ENCODE peak calls at places on chromosomes 6 and 20, in five cellular contexts. D, B, O, N and R are unnamed samples.

GRCh38 chr6:139124887-139125672 is 9.8 kb upstream of the HECA start:
- DNase-seq in D (peak), O (peak), N (peak), B (peak), R (peak)

GRCh38 chr6:31734703-31735500 is 1.4 kb downstream of the CLIC1 start:
- DNase-seq in O (peak), D (no peak), B (peak), N (peak), R (no peak)

GRCh38 chr20:14384411-14384810 is 47.0 kb upstream of the FLRT3 start:
- DNase-seq in O (no peak), D (no peak), N (no peak), B (no peak), R (no peak)

GRCh38 chr6:49563006-49563886 is 12.8 kb downstream of the C6orf141 start:
- DNase-seq in B (no peak), O (no peak), D (no peak), N (no peak), R (no peak)

GRCh38 chr6:12709556-12709955 is 7.0 kb upstream of the PHACTR1 start:
- DNase-seq in N (no peak), B (no peak), O (no peak), D (no peak), R (no peak)

GRCh38 chr20:38187512-38187911 is 22.4 kb upstream of the TGM2 start:
- DNase-seq in D (no peak), B (peak), O (no peak), N (no peak), R (no peak)

GRCh38 chr20:63242736-63243135 is 7.0 kb downstream of the BIRC7 start:
- DNase-seq in D (no peak), N (no peak), O (no peak), B (no peak), R (no peak)

GRCh38 chr20:2805682-2806350 is 5.4 kb upstream of the CPXM1 start:
- DNase-seq in D (no peak), O (no peak), B (no peak), N (no peak), R (no peak)

GRCh38 chr20:21235713-21236445 is 67.3 kb upstream of the XRN2 start:
- DNase-seq in D (peak), O (peak), B (peak), N (no peak), R (peak)

GRCh38 chr6:157625764-157626163 is 197.3 kb upstream of the SNX9 start:
- DNase-seq in N (no peak), B (no peak), D (no peak), O (no peak), R (no peak)

GRCh38 chr20:44805991-44806729 is 4.2 kb downstream of the RIMS4 start:
- DNase-seq in B (no peak), N (no peak), D (no peak), O (no peak), R (no peak)

GRCh38 chr6:40918035-40918651 is 120.9 kb downstream of the UNC5CL start:
- DNase-seq in O (no peak), N (no peak), B (no peak), D (no peak), R (no peak)

GRCh38 chr20:63831696-63832686 is 927 bp upstream of the ZBTB46 start:
- DNase-seq in D (peak), O (no peak), B (peak), N (no peak), R (no peak)

GRCh38 chr6:43274916-43275597 is 23.0 kb upstream of the SLC22A7 start:
- DNase-seq in N (no peak), D (no peak), O (no peak), B (peak), R (no peak)

GRCh38 chr20:31678389-31679356 is 41.0 kb downstream of the COX4I2 start:
- DNase-seq in O (no peak), N (no peak), B (peak), D (no peak), R (no peak)

GRCh38 chr20:58651823-58652605 is 931 bp downstream of the STX16 start:
- DNase-seq in D (no peak), B (peak), N (peak), O (peak), R (peak)

GRCh38 chr6:25147191-25147590 is 132.0 kb upstream of the CARMIL1 start:
- DNase-seq in O (no peak), B (no peak), D (no peak), N (peak), R (no peak)

GRCh38 chr20:38722708-38723068 is 1.6 kb upstream of the SLC32A1 start:
- DNase-seq in D (no peak), N (no peak), O (no peak), B (no peak), R (no peak)

GRCh38 chr6:44217332-44218143 is 812 bp downstream of the MYMX start:
- DNase-seq in D (no peak), O (no peak), N (no peak), B (no peak), R (no peak)

GRCh38 chr6:17591292-17591691 is 8.8 kb upstream of the FAM8A1 start:
- DNase-seq in O (no peak), N (no peak), D (no peak), B (no peak), R (no peak)

GRCh38 chr6:66638099-66638498 is 931.1 kb upstream of the EYS start:
- DNase-seq in N (no peak), D (no peak), O (no peak), B (no peak), R (no peak)

GRCh38 chr6:92231220-92231701 is 1188.1 kb downstream of the EPHA7 start:
- DNase-seq in O (no peak), B (no peak), N (no peak), D (no peak), R (no peak)

GRCh38 chr6:31114970-31115849 is 610 bp downstream of the PSORS1C1 start:
- DNase-seq in O (peak), B (peak), D (peak), N (no peak), R (no peak)

GRCh38 chr6:33297406-33297955 is 1.3 kb downstream of the RGL2 start:
- DNase-seq in N (no peak), B (no peak), D (no peak), O (peak), R (no peak)

GRCh38 chr20:3785240-3786125 is 1.1 kb downstream of the CENPB start:
- DNase-seq in D (no peak), B (no peak), N (no peak), O (peak), R (no peak)

GRCh38 chr6:78605909-78606446 is 261.4 kb upstream of the IRAK1BP1 start:
- DNase-seq in O (peak), B (no peak), D (no peak), N (no peak), R (no peak)

GRCh38 chr6:84764332-84765049 is at the start of gene TBX18:
- DNase-seq in B (peak), O (peak), N (no peak), D (peak), R (peak)

GRCh38 chr20:36848677-36849076 is 27.3 kb upstream of the TLDC2 start:
- DNase-seq in N (no peak), D (no peak), B (no peak), O (no peak), R (no peak)

GRCh38 chr20:43508106-43508505 is 609 bp downstream of the L3MBTL1 start:
- DNase-seq in N (no peak), D (no peak), B (no peak), O (no peak), R (no peak)

GRCh38 chr6:132300323-132300949 is 100.8 kb downstream of the MOXD1 start:
- DNase-seq in N (no peak), O (peak), D (peak), B (peak), R (no peak)

GRCh38 chr6:133546098-133546497 is 304.9 kb downstream of the EYA4 start:
- DNase-seq in O (no peak), D (no peak), B (no peak), N (no peak), R (no peak)

GRCh38 chr6:11815231-11815630 is 36.6 kb upstream of the ADTRP start:
- DNase-seq in O (no peak), N (no peak), D (no peak), B (no peak), R (no peak)

GRCh38 chr6:30613251-30614043 is 3.6 kb downstream of the PPP1R10 start:
- DNase-seq in O (peak), D (no peak), B (no peak), N (no peak), R (no peak)

GRCh38 chr6:72783035-72783434 is 161.2 kb downstream of the KCNQ5 start:
- DNase-seq in D (no peak), B (no peak), O (no peak), N (no peak), R (no peak)

GRCh38 chr6:79038061-79038460 is 40.0 kb downstream of the PHIP start:
- DNase-seq in O (no peak), N (no peak), D (no peak), B (peak), R (no peak)

GRCh38 chr6:159700970-159701369 is 7.9 kb upstream of the SOD2 start:
- DNase-seq in O (no peak), N (no peak), B (no peak), D (no peak), R (no peak)

GRCh38 chr6:83193747-83194582 is 808 bp downstream of the RWDD2A start:
- DNase-seq in B (peak), O (peak), D (peak), N (no peak), R (no peak)

GRCh38 chr20:10179574-10180298 is 38.9 kb upstream of the SNAP25 start:
- DNase-seq in O (peak), D (peak), N (no peak), B (peak), R (no peak)

GRCh38 chr6:30635834-30636233 is 9.2 kb downstream of the ATAT1 start:
- DNase-seq in B (no peak), N (no peak), D (no peak), O (no peak), R (no peak)

DNA sequence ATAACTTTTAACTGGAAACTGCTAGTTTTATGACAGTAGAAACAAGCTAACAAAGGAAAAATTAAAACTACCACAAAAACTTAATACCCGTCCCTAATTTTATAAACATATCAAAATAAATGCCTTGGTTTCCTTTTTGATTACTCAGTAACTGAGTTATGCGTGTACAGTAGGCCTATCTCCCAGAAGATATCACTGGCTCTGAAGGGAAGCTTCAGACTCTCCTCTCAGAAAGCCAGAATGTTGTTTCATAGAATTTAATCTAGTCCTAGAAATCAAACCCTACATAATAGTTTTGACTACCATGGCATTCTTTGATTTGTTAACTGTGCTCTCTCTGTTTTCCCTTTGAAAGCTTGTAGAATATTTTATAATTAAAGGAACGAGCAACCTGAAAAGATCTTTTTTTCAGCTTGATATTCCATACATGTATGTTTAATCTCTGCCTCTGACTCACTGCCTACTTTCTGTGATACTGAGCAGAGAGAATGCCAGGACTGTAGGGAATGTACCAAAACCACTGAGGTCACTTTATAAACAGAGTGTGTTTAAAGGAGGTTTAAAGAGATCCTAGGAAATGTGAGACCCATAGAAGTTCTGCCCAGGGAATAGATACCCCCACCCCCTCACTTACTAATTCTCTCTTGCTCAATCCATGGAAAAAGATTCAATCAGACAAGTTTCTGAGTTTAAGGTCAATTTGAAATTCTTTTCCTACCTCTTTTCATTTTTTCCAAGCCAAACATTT is 311.5 kb downstream of the HDGFL1 start:
- DNase-seq in O (peak), D (no peak), B (peak), N (no peak), R (no peak)
- TF ChIP-seq POLR2AphosphoS5 in O (peak), D (no peak), B (no peak), N (no peak), R (no peak)

GRCh38 chr6:35511183-35511941 is 1.3 kb downstream of the TULP1 start:
- DNase-seq in O (no peak), B (no peak), N (no peak), D (no peak), R (no peak)
- TF ChIP-seq EZH2 in O (peak), B (no peak), N (no peak), D (no peak), R (no peak)

GRCh38 chr20:35741892-35742740 is at the start of gene RBM39:
- DNase-seq in O (peak), B (peak), N (peak), D (peak), R (peak)

GRCh38 chr20:35739294-35740163 is 2.5 kb downstream of the RBM39 start:
- DNase-seq in D (no peak), N (no peak), B (peak), O (peak), R (no peak)

GRCh38 chr20:35742741-35743523 is 872 bp upstream of the RBM39 start:
- DNase-seq in O (peak), N (peak), B (peak), D (no peak), R (no peak)

GRCh38 chr20:35738410-35739179 is 3.5 kb downstream of the RBM39 start:
- DNase-seq in D (no peak), O (no peak), B (no peak), N (no peak), R (no peak)

GRCh38 chr20:35743693-35744491 is 1.8 kb upstream of the RBM39 start:
- DNase-seq in D (no peak), N (no peak), O (peak), B (peak), R (no peak)
- H3K9ac ChIP-seq in D (peak), N (peak), O (peak), B (peak), R (peak)

GRCh38 chr20:47661714-47662113 is 123.6 kb downstream of the SULF2 start:
- DNase-seq in O (no peak), D (no peak), B (no peak), N (no peak), R (no peak)

GRCh38 chr20:47662483-47663353 is 122.6 kb downstream of the SULF2 start:
- DNase-seq in B (no peak), O (peak), D (no peak), N (no peak), R (no peak)

GRCh38 chr20:47664744-47665143 is 120.5 kb downstream of the SULF2 start:
- DNase-seq in D (no peak), O (no peak), B (no peak), N (no peak), R (no peak)

GRCh38 chr20:47664068-47664437 is 121.2 kb downstream of the SULF2 start:
- DNase-seq in B (no peak), N (no peak), D (no peak), O (no peak), R (no peak)

GRCh38 chr20:47663354-47664067 is 121.8 kb downstream of the SULF2 start:
- DNase-seq in O (peak), D (peak), N (peak), B (peak), R (peak)
- TF ChIP-seq POLR2AphosphoS5 in O (peak), D (no peak), N (no peak), B (no peak), R (no peak)